ENCODE peak calls at places on chromosome 1, in four cellular contexts. R, I, P and H are unnamed samples.

GRCh38 chr1:62227496-62227895 is 32.8 kb downstream of the L1TD1 start:
- DNase-seq in R (no peak), P (no peak), I (no peak), H (no peak)

GRCh38 chr1:1858382-1859086 is 32.4 kb downstream of the GNB1 start:
- DNase-seq in I (peak), P (peak), R (peak), H (peak)

GRCh38 chr1:25661043-25661807 is 44.6 kb downstream of the MAN1C1 start:
- DNase-seq in R (no peak), P (peak), I (no peak), H (no peak)

GRCh38 chr1:107442545-107442944 is 301.7 kb downstream of the NTNG1 start:
- DNase-seq in I (no peak), P (no peak), R (no peak), H (no peak)

GRCh38 chr1:15950763-15951295 is 25.1 kb downstream of the ZBTB17 start:
- DNase-seq in I (peak), P (no peak), R (no peak), H (peak)

GRCh38 chr1:160826546-160826945 is 30.6 kb downstream of the LY9 start:
- DNase-seq in R (no peak), P (no peak), I (peak), H (no peak)

GRCh38 chr1:211885746-211886522 is 55.4 kb upstream of the LPGAT1 start:
- DNase-seq in I (peak), P (no peak), R (no peak), H (no peak)

GRCh38 chr1:201510734-201511133 is 3.8 kb upstream of the CSRP1 start:
- DNase-seq in R (no peak), I (no peak), P (no peak), H (no peak)

GRCh38 chr1:235917267-235917811 is 50.6 kb upstream of the LYST start:
- DNase-seq in P (peak), R (peak), I (peak), H (peak)

GRCh38 chr1:89302697-89303332 is 30.2 kb upstream of the GBP5 start:
- DNase-seq in P (no peak), I (no peak), R (no peak), H (no peak)

GRCh38 chr1:94125551-94126514 is 4.9 kb upstream of the ABCA4 start:
- DNase-seq in P (no peak), R (no peak), I (no peak), H (peak)

GRCh38 chr1:32464191-32464715 is 619 bp upstream of the ZBTB8B start:
- DNase-seq in I (no peak), P (no peak), R (no peak), H (no peak)

GRCh38 chr1:162040657-162041056 is 17.0 kb upstream of the OLFML2B start:
- DNase-seq in P (no peak), I (peak), R (no peak), H (no peak)

GRCh38 chr1:19325368-19325957 is 13.3 kb downstream of the SLC66A1 start:
- DNase-seq in P (no peak), I (no peak), R (no peak), H (no peak)

GRCh38 chr1:155339515-155340111 is 18.9 kb downstream of the RUSC1 start:
- DNase-seq in P (no peak), R (no peak), I (no peak), H (no peak)

GRCh38 chr1:94236021-94236491 is 1.3 kb downstream of the ARHGAP29 start:
- DNase-seq in I (peak), R (no peak), P (no peak), H (peak)